ENCODE peak calls at places on chromosomes 6 and 20, in six cellular contexts. N, F, R, V, I and U are unnamed samples.

GRCh38 chr6:7673063-7673536 is 52.8 kb upstream of the BMP6 start:
- DNase-seq in N (peak), F (peak), R (no peak), V (peak), I (peak), U (peak)

GRCh38 chr20:21640556-21640955 is 64.9 kb upstream of the PAX1 start:
- DNase-seq in N (no peak), F (no peak), R (no peak), V (peak), I (no peak), U (peak)

GRCh38 chr6:83514877-83515466 is 2.6 kb downstream of the PRSS35 start:
- DNase-seq in N (peak), F (peak), R (no peak), V (peak), I (peak), U (peak)

GRCh38 chr6:38644951-38645350 is 5.2 kb upstream of the BTBD9 start:
- DNase-seq in N (no peak), F (no peak), R (no peak), V (no peak), I (no peak), U (no peak)

GRCh38 chr6:53928641-53929339 is 134.0 kb downstream of the LRRC1 start:
- DNase-seq in N (no peak), F (peak), R (no peak), V (no peak), I (peak), U (no peak)

GRCh38 chr6:170099387-170099786 is 191.5 kb downstream of the DLL1 start:
- DNase-seq in N (no peak), F (no peak), R (no peak), V (no peak), I (no peak), U (no peak)

GRCh38 chr6:5081955-5082354 is 3.2 kb upstream of the PPP1R3G start:
- DNase-seq in N (no peak), F (no peak), R (no peak), V (no peak), I (no peak), U (no peak)

GRCh38 chr6:116371384-116372209 is 850 bp downstream of the DSE start:
- DNase-seq in N (peak), F (peak), R (no peak), V (peak), I (peak), U (peak)

GRCh38 chr6:3176562-3177355 is 19.4 kb upstream of the TUBB2A start:
- DNase-seq in N (peak), F (peak), R (no peak), V (no peak), I (peak), U (no peak)

GRCh38 chr6:48835421-48835958 is 627.6 kb downstream of the MMUT start:
- DNase-seq in N (no peak), F (peak), R (no peak), V (peak), I (peak), U (no peak)

GRCh38 chr6:131717815-131718214 is 7.0 kb upstream of the CTAGE9 start:
- DNase-seq in N (no peak), F (no peak), R (no peak), V (no peak), I (no peak), U (no peak)

GRCh38 chr6:17125407-17125806 is 23.6 kb downstream of the STMND1 start:
- DNase-seq in N (no peak), F (no peak), R (no peak), V (no peak), I (no peak), U (no peak)

GRCh38 chr20:37992802-37993538 is 40.3 kb downstream of the TTI1 start:
- DNase-seq in N (peak), F (peak), R (no peak), V (peak), I (peak), U (peak)

GRCh38 chr6:2765896-2766766 is 938 bp downstream of the WRNIP1 start:
- DNase-seq in N (peak), F (peak), R (no peak), V (peak), I (peak), U (peak)

GRCh38 chr6:94071835-94072234 is 652.5 kb upstream of the EPHA7 start:
- DNase-seq in N (no peak), F (no peak), R (no peak), V (no peak), I (peak), U (no peak)

GRCh38 chr6:105179244-105180065 is at the start of gene POPDC3:
- DNase-seq in N (peak), F (no peak), R (no peak), V (peak), I (peak), U (peak)

GRCh38 chr20:37807901-37808751 is 94.8 kb upstream of the VSTM2L start:
- DNase-seq in N (no peak), F (no peak), R (no peak), V (no peak), I (no peak), U (no peak)

GRCh38 chr20:23875606-23876237 is 3.8 kb downstream of the CST5 start:
- DNase-seq in N (no peak), F (no peak), R (no peak), V (no peak), I (no peak), U (no peak)

GRCh38 chr20:38883081-38883980 is 42.9 kb upstream of the FAM83D start:
- DNase-seq in N (no peak), F (peak), R (no peak), V (no peak), I (peak), U (no peak)

GRCh38 chr20:46074006-46074405 is 15.8 kb downstream of the NCOA5 start:
- DNase-seq in N (no peak), F (no peak), R (no peak), V (no peak), I (no peak), U (no peak)

GRCh38 chr20:63544958-63545516 is 2.5 kb downstream of the SRMS start:
- DNase-seq in N (no peak), F (peak), R (no peak), V (no peak), I (no peak), U (no peak)

GRCh38 chr20:4469910-4470309 is 251.8 kb upstream of the PRND start:
- DNase-seq in N (peak), F (peak), R (no peak), V (no peak), I (no peak), U (no peak)

GRCh38 chr20:51156041-51156795 is 133.3 kb upstream of the KCNG1 start:
- DNase-seq in N (peak), F (no peak), R (no peak), V (no peak), I (peak), U (no peak)

GRCh38 chr20:38706482-38706881 is 17.8 kb upstream of the SLC32A1 start:
- DNase-seq in N (no peak), F (no peak), R (no peak), V (no peak), I (no peak), U (peak)

GRCh38 chr20:63977392-63978276 is 1.8 kb downstream of the SAMD10 start:
- DNase-seq in N (peak), F (peak), R (peak), V (no peak), I (peak), U (no peak)

GRCh38 chr6:82374481-82374880 is 10.9 kb downstream of the TPBG start:
- DNase-seq in N (no peak), F (no peak), R (no peak), V (no peak), I (no peak), U (no peak)

GRCh38 chr20:4597215-4597614 is 124.5 kb upstream of the PRND start:
- DNase-seq in N (no peak), F (no peak), R (no peak), V (no peak), I (no peak), U (no peak)

GRCh38 chr20:43676368-43676767 is 9.5 kb downstream of the MYBL2 start:
- DNase-seq in N (no peak), F (no peak), R (no peak), V (no peak), I (no peak), U (no peak)

GRCh38 chr6:113586413-113586812 is 270.7 kb upstream of the MARCKS start:
- DNase-seq in N (peak), F (peak), R (no peak), V (no peak), I (peak), U (no peak)

GRCh38 chr20:25272223-25273000 is 24.5 kb downstream of the PYGB start:
- DNase-seq in N (no peak), F (no peak), R (no peak), V (no peak), I (no peak), U (no peak)

GRCh38 chr6:156976144-156977088 is 199.2 kb downstream of the ARID1B start:
- DNase-seq in N (no peak), F (peak), R (no peak), V (peak), I (no peak), U (no peak)

GRCh38 chr20:38245753-38246152 is 14.8 kb downstream of the KIAA1755 start:
- DNase-seq in N (no peak), F (no peak), R (no peak), V (no peak), I (no peak), U (no peak)

GRCh38 chr6:90896165-90896549 is 309.3 kb upstream of the MAP3K7 start:
- DNase-seq in N (no peak), F (no peak), R (no peak), V (no peak), I (no peak), U (no peak)

GRCh38 chr6:154683756-154684523 is 49.3 kb upstream of the SCAF8 start:
- DNase-seq in N (peak), F (peak), R (no peak), V (peak), I (peak), U (no peak)

GRCh38 chr6:41371461-41371991 is 36.1 kb downstream of the NCR2 start:
- DNase-seq in N (peak), F (no peak), R (no peak), V (no peak), I (peak), U (peak)

GRCh38 chr20:14189794-14190402 is 147.5 kb downstream of the FLRT3 start:
- DNase-seq in N (peak), F (peak), R (no peak), V (peak), I (peak), U (no peak)